ENCODE peak calls at places on chromosomes 2 and 18, in eight cellular contexts. V is WTC11; E is COR-L47; K is dermis blood vessel endothelial cell; O is CD4-positive, CD25-positive, alpha-beta regulatory T cell; N is amniotic epithelial cell; S is right lobe of liver; M is activated CD4-positive, alpha-beta T cell treated with anti-CD3 and anti-CD28 coated beads, Interleukin-2, amount 10 ng/mL, durations not matched to agents 7 days and 5 days. A is an unnamed sample.

GRCh38 chr2:168378960-168379669 is 77.0 kb upstream of the CERS6 start:
- DNase-seq in N (no peak), V (no peak), K (no peak), E (no peak), M (no peak), O (no peak), S (no peak), A (no peak)

GRCh38 chr18:27377251-27377650 is 192.1 kb upstream of the CHST9 start:
- DNase-seq in V (no peak), K (no peak), M (no peak), E (no peak), S (no peak), O (no peak), N (peak), A (no peak)

GRCh38 chr2:1593371-1594205 is 150.7 kb downstream of the PXDN start:
- DNase-seq in V (no peak), O (no peak), K (peak), S (no peak), E (peak), N (peak), M (no peak), A (peak)

GRCh38 chr2:231299267-231299666 is 96.2 kb upstream of the B3GNT7 start:
- DNase-seq in K (no peak), S (no peak), O (no peak), E (no peak), V (no peak), N (no peak), M (no peak), A (no peak)

GRCh38 chr2:175457846-175458408 is 276.4 kb upstream of the ATP5MC3 start:
- DNase-seq in S (no peak), E (no peak), V (no peak), N (no peak), M (no peak), O (no peak), K (no peak), A (no peak)

GRCh38 chr18:3753116-3753515 is 303.1 kb downstream of the TGIF1 start:
- DNase-seq in V (no peak), O (no peak), N (no peak), K (no peak), E (no peak), M (no peak), S (no peak), A (no peak)

GRCh38 chr18:25279133-25279532 is 72.8 kb downstream of the ZNF521 start:
- DNase-seq in K (no peak), M (no peak), S (no peak), V (no peak), N (no peak), E (no peak), O (no peak), A (no peak)

GRCh38 chr2:25041307-25041927 is 459 bp upstream of the EFR3B start:
- DNase-seq in O (peak), K (peak), V (peak), S (peak), E (peak), N (peak), M (peak), A (peak)

GRCh38 chr2:192571636-192572035 is 376.9 kb upstream of the TMEFF2 start:
- DNase-seq in V (no peak), K (no peak), M (no peak), E (no peak), N (no peak), S (no peak), O (no peak), A (no peak)

GRCh38 chr2:26597197-26597596 is 44.0 kb downstream of the CIB4 start:
- DNase-seq in V (no peak), S (no peak), K (peak), M (no peak), N (no peak), O (no peak), E (no peak), A (no peak)

GRCh38 chr2:43368483-43369385 is 142.3 kb upstream of the ZFP36L2 start:
- DNase-seq in E (no peak), N (peak), V (no peak), M (no peak), K (no peak), O (no peak), S (no peak), A (no peak)

GRCh38 chr2:111194835-111195621 is 74.3 kb downstream of the BCL2L11 start:
- DNase-seq in S (no peak), V (no peak), O (no peak), E (no peak), N (no peak), M (no peak), K (no peak), A (no peak)

GRCh38 chr18:6810191-6810590 is 80.7 kb downstream of the ARHGAP28 start:
- DNase-seq in S (no peak), K (no peak), E (no peak), V (no peak), N (peak), M (no peak), O (no peak), A (no peak)

GRCh38 chr18:14971461-14972185 is 223.7 kb downstream of the ANKRD30B start:
- DNase-seq in K (peak), M (no peak), S (no peak), V (no peak), O (no peak), E (no peak), N (no peak), A (no peak)

GRCh38 chr2:30252723-30253688 is 21.7 kb downstream of the LBH start:
- DNase-seq in K (peak), O (no peak), V (no peak), M (peak), N (peak), E (no peak), S (no peak), A (no peak)

GRCh38 chr2:147082850-147083522 is 761.8 kb upstream of the ACVR2A start:
- DNase-seq in K (peak), S (no peak), N (peak), E (peak), V (peak), M (peak), O (peak), A (no peak)

GRCh38 chr18:24878289-24878688 is 417.9 kb downstream of the HRH4 start:
- DNase-seq in V (no peak), K (peak), N (peak), O (no peak), S (no peak), M (no peak), E (peak), A (no peak)